ENCODE peak calls at places on chromosomes 6 and 20, in five cellular contexts. H, J, F, N and A are unnamed samples.
A peak's percentile ranks its signal among the peaks of the same experiment; 100 is the strongest.

GRCh38 chr6:13470240-13471140 is 16.9 kb downstream of the GFOD1 start:
- DNase-seq in J (no peak), H (no peak), N (no peak), F (no peak), A (peak; percentile 51)

GRCh38 chr6:136983692-136984091 is 61.1 kb downstream of the IL20RA start:
- DNase-seq in H (no peak), F (no peak), J (no peak), N (no peak), A (no peak)

GRCh38 chr6:47690791-47691190 is 7.6 kb upstream of the ADGRF4 start:
- DNase-seq in H (no peak), N (no peak), J (no peak), F (no peak), A (no peak)

GRCh38 chr6:35419431-35419830 is 32.7 kb upstream of the FANCE start:
- DNase-seq in J (no peak), F (no peak), N (peak; percentile 74), H (peak; percentile 70), A (no peak)

GRCh38 chr20:36591854-36592641 is 13.5 kb upstream of the RAB5IF start:
- DNase-seq in N (peak; percentile 44), F (peak; percentile 32), J (no peak), H (peak; percentile 92), A (no peak)

GRCh38 chr6:24196198-24196597 is 70.2 kb downstream of the NRSN1 start:
- DNase-seq in N (no peak), J (no peak), F (no peak), H (no peak), A (no peak)

GRCh38 chr6:1415416-1416063 is 26.2 kb downstream of the FOXF2 start:
- DNase-seq in H (no peak), J (no peak), F (no peak), N (no peak), A (no peak)

GRCh38 chr6:170203212-170203611 is 87.7 kb downstream of the DLL1 start:
- DNase-seq in H (no peak), J (peak; percentile 1), N (no peak), F (no peak), A (no peak)

GRCh38 chr20:21117521-21117920 is 8.4 kb upstream of the KIZ start:
- DNase-seq in J (no peak), N (no peak), H (no peak), F (no peak), A (no peak)

GRCh38 chr20:57440678-57441509 is 49.7 kb downstream of the RBM38 start:
- DNase-seq in H (peak; percentile 52), F (peak; percentile 85), J (peak; percentile 22), N (peak; percentile 77), A (peak; percentile 92)

GRCh38 chr6:15109338-15110090 is 136.4 kb upstream of the JARID2 start:
- DNase-seq in F (no peak), N (peak; percentile 57), H (no peak), J (no peak), A (no peak)

GRCh38 chr6:79040083-79040482 is 38.0 kb downstream of the PHIP start:
- DNase-seq in H (no peak), J (no peak), F (no peak), N (peak; percentile 43), A (no peak)

GRCh38 chr6:132937466-132937906 is 123.1 kb downstream of the RPS12 start:
- DNase-seq in J (no peak), F (peak; percentile 12), H (peak; percentile 74), N (peak; percentile 57), A (peak; percentile 37)

GRCh38 chr6:107491791-107492674 is 2.1 kb downstream of the SOBP start:
- DNase-seq in N (peak; percentile 87), J (peak; percentile 48), H (no peak), F (peak; percentile 59), A (peak; percentile 37)

GRCh38 chr6:39075010-39075738 is 26.6 kb downstream of the GLP1R start:
- DNase-seq in F (no peak), J (no peak), H (no peak), N (no peak), A (no peak)

GRCh38 chr6:133939778-133940667 is 13.0 kb upstream of the TBPL1 start:
- DNase-seq in N (no peak), F (no peak), J (no peak), H (no peak), A (no peak)

DNA sequence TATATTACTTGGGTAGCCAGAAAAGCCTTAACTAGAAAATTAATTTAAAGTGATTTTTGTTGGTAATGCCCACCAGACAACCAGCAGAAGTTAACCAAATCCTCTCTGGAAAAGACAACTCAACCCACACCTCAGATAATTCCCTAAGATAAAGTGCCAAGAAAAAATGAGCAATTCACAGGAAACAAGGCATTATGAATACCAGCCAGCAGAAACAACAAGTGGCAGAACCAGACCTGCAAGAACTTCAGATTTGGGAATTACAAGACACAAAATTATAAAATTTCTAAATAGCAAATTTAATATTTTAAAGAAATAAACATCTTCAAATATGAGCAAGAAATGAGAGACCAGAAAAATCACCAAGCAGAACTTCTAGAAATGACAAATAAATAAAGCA is 80.0 kb upstream of the MRPS10 start:
- DNase-seq in F (no peak), H (no peak), J (no peak), N (no peak), A (no peak)
- H3K27ac ChIP-seq in F (no peak overlapping the region), H (no peak overlapping the region), J (no peak overlapping the region), N (no peak overlapping the region), A (no peak overlapping the region)

DNA sequence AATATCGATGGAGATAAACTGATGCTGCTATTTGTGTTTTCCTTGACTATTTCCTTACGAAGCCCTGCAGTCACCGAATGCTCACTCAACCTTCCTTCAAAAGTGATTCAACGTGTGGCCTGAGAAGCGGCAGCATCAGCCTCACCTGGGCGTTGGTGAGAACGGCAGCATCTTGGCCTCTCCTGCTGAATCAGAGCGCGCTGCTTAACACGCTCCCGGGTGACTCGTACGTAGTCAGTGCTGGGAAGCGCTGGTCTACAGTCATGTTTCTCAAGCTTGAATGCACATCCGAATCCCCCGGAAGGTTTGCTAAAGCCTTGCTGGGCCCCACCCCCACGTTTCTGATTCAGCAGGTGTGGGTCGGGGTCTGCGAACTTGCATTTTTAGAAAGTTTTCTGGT is 214.1 kb upstream of the RREB1 start:
- DNase-seq in N (no peak), J (no peak), H (no peak), F (no peak), A (no peak)
- H3K27ac ChIP-seq in N (peak overlapping the region; percentile 46), J (no peak overlapping the region), H (no peak overlapping the region), F (peak overlapping the region; percentile 82), A (no peak overlapping the region)

GRCh38 chr6:16236009-16236501 is 2.3 kb upstream of the GMPR start:
- DNase-seq in H (no peak), J (no peak), N (no peak), F (no peak), A (no peak)

GRCh38 chr6:16237242-16237641 is 1.1 kb upstream of the GMPR start:
- DNase-seq in F (no peak), N (no peak), J (no peak), H (no peak), A (no peak)

GRCh38 chr6:16238658-16239089 is 287 bp downstream of the GMPR start:
- DNase-seq in N (no peak), H (peak; percentile 59), F (no peak), J (peak; percentile 20), A (no peak)

GRCh38 chr6:16238057-16238657 is at the start of gene GMPR:
- DNase-seq in F (peak; percentile 81), H (peak; percentile 41), N (peak; percentile 72), J (peak; percentile 68), A (peak; percentile 18)

GRCh38 chr6:16236648-16237199 is 1.7 kb upstream of the GMPR start:
- DNase-seq in J (peak; percentile 66), N (peak; percentile 77), H (no peak), F (no peak), A (no peak)
- H3K27ac ChIP-seq in J (peak overlapping the region; percentile 78), N (no peak overlapping the region), H (no peak overlapping the region), F (peak overlapping the region; percentile 49), A (no peak overlapping the region)

DNA sequence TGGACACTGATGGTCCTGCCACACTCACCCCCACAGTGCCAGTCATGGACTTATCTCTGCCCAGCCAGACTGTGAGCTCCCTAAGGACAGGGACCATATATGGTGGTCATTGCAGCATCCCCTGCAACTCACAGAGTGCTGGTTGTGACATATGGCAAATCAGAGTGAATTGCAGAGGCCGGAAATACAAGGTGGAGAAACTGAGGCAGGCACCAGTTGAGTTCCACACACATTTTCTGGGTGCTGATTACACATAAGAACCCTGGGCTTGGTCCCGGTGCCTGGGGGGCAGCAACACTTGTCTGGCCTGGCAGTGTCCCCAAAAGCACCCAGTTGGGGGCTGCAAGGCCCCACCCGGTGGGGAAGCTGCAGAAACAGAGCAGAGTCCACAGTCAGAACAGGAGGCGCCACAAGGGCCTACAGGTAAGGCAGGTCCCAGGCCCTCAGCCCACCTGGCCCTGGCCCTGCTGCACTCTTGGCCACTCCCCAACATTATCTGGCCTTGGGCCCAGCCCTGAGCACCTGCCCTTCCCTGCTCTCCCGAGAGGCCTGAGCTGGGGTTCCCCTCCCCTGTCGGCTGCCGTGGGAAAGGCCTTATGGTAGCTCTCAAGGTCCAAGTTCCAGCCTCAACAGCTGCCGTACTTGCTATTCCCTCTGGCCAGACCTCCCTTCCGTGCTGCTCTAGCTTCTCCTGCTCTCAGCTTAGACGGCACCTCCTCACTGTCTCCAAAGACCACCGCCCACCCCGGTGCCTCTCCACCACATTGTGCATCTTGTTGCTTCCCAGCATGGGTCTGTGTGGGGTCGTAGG is 140.8 kb upstream of the PTPN1 start:
- DNase-seq in F (no peak), H (no peak), N (no peak), J (no peak), A (no peak)
- H3K27ac ChIP-seq in F (no peak overlapping the region), H (no peak overlapping the region), N (no peak overlapping the region), J (no peak overlapping the region), A (no peak overlapping the region)

GRCh38 chr20:59050437-59050836 is 7.9 kb upstream of the PRELID3B start:
- DNase-seq in H (no peak), F (no peak), J (no peak), N (no peak), A (no peak)

GRCh38 chr20:59051666-59052065 is 9.1 kb upstream of the PRELID3B start:
- DNase-seq in F (no peak), J (no peak), N (no peak), H (no peak), A (no peak)

DNA sequence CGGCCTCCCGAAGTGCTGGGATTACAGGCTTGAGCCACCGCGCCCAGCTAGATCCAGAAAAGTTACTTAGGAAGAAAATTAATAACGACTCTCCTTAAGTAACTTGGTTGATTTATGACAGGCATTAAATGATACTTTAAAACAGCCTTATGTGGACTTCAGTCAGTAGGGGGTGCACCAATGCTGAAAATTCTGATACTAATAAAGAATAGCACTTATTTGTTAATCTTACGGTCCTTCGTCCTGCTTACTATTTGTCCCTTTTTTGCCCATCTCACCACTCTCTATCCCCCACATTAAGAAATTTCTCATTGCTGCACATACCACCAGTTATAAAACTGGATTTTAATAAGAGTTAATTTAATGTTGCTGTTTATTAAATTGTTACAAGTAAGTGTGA is 12.7 kb upstream of the PRELID3B start:
- DNase-seq in J (peak; percentile 33), F (peak; percentile 25), H (no peak), N (peak; percentile 34), A (no peak)
- H3K27ac ChIP-seq in J (no peak overlapping the region), F (no peak overlapping the region), H (no peak overlapping the region), N (no peak overlapping the region), A (no peak overlapping the region)

DNA sequence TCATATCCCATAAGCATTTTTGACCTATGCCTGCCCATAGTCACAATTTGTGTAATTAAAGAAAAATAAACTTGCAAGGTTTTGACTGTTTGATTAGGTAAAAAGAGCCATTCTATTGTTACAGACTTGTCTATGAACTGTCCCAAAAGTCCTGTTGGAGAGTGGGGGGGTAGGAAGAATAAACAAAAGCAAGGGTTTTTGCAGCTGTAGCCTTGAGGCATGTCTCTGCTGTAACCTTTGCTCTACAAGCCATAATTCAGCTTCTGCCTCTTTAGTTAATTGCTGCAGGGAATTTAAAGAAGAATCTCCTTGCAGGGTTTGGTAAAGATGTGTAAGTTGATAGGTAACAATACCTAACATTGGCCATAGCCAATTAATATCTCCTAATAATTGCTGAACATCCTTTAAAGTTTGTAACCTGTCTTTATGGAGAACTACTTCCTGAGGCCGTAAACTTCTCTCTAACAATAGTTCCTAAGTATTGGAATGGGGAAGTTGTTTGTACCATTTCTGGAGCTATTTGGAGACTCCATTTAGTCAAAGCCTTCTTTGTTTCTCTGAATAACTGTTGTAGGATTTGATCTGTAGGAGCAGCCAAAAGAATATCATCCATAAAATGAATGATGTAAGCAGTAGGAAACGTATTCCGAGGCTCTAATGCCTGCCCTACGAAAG is 7.9 kb upstream of the ABHD12 start:
- DNase-seq in F (no peak), J (no peak), N (no peak), H (no peak), A (no peak)
- H3K27ac ChIP-seq in F (no peak overlapping the region), J (peak overlapping the region; percentile 58), N (no peak overlapping the region), H (no peak overlapping the region), A (no peak overlapping the region)